ENCODE peak calls at places on chromosome 1, in ten cellular contexts. One of them, this sample, is unnamed.

GRCh38 chr1:243930822-243931671 is 81.0 kb upstream of the AKT3 start:
- DNase-seq in transverse colon: no peak
- DNase-seq in IMR-90: no peak
- DNase-seq in ovary: no peak
- DNase-seq in A549: no peak
- DNase-seq in H1: peak; percentile 63
- DNase-seq in adrenal gland: no peak
- DNase-seq in prostate gland: no peak
- DNase-seq in tibial nerve: no peak
- DNase-seq in breast epithelium: no peak
- DNase-seq in this sample: no peak

GRCh38 chr1:77511440-77511840 is 171.0 kb downstream of the ZZZ3 start:
- DNase-seq in H1: no peak
- DNase-seq in IMR-90: peak; percentile 94
- DNase-seq in breast epithelium: no peak
- DNase-seq in A549: peak; percentile 43
- DNase-seq in transverse colon: no peak
- DNase-seq in tibial nerve: no peak
- DNase-seq in ovary: no peak
- DNase-seq in adrenal gland: no peak
- DNase-seq in prostate gland: no peak
- DNase-seq in this sample: no peak

GRCh38 chr1:200409203-200409760 is 554 bp downstream of the ZNF281 start:
- DNase-seq in transverse colon: peak; percentile 53
- DNase-seq in breast epithelium: no peak
- DNase-seq in IMR-90: peak; percentile 33
- DNase-seq in ovary: peak; percentile 54
- DNase-seq in A549: no peak
- DNase-seq in adrenal gland: peak; percentile 43
- DNase-seq in H1: peak; percentile 61
- DNase-seq in prostate gland: peak; percentile 25
- DNase-seq in tibial nerve: no peak
- DNase-seq in this sample: peak; percentile 34

GRCh38 chr1:73953186-73953585 is 244.8 kb downstream of the LRRIQ3 start:
- DNase-seq in tibial nerve: no peak
- DNase-seq in H1: no peak
- DNase-seq in IMR-90: no peak
- DNase-seq in transverse colon: no peak
- DNase-seq in adrenal gland: no peak
- DNase-seq in ovary: no peak
- DNase-seq in prostate gland: no peak
- DNase-seq in breast epithelium: no peak
- DNase-seq in A549: no peak
- DNase-seq in this sample: no peak

GRCh38 chr1:41268154-41268770 is 26.2 kb upstream of the SCMH1 start:
- DNase-seq in transverse colon: peak; percentile 78
- DNase-seq in H1: peak; percentile 92
- DNase-seq in breast epithelium: peak; percentile 75
- DNase-seq in ovary: peak; percentile 80
- DNase-seq in tibial nerve: peak; percentile 76
- DNase-seq in A549: peak; percentile 64
- DNase-seq in prostate gland: peak; percentile 70
- DNase-seq in IMR-90: peak; percentile 69
- DNase-seq in adrenal gland: peak; percentile 85
- DNase-seq in this sample: peak; percentile 83

GRCh38 chr1:14487671-14488070 is 110.8 kb upstream of the KAZN start:
- DNase-seq in prostate gland: no peak
- DNase-seq in tibial nerve: no peak
- DNase-seq in H1: no peak
- DNase-seq in ovary: no peak
- DNase-seq in transverse colon: no peak
- DNase-seq in IMR-90: no peak
- DNase-seq in adrenal gland: no peak
- DNase-seq in A549: no peak
- DNase-seq in breast epithelium: no peak
- DNase-seq in this sample: no peak

GRCh38 chr1:151949371-151950193 is 40.3 kb upstream of the THEM4 start:
- DNase-seq in tibial nerve: no peak
- DNase-seq in A549: no peak
- DNase-seq in H1: no peak
- DNase-seq in prostate gland: no peak
- DNase-seq in adrenal gland: peak; percentile 71
- DNase-seq in transverse colon: no peak
- DNase-seq in IMR-90: no peak
- DNase-seq in breast epithelium: no peak
- DNase-seq in ovary: no peak
- DNase-seq in this sample: no peak

GRCh38 chr1:198681831-198682756 is 43.3 kb downstream of the PTPRC start:
- DNase-seq in ovary: no peak
- DNase-seq in H1: no peak
- DNase-seq in prostate gland: peak; percentile 35
- DNase-seq in A549: no peak
- DNase-seq in IMR-90: peak; percentile 93
- DNase-seq in tibial nerve: peak; percentile 62
- DNase-seq in adrenal gland: peak; percentile 63
- DNase-seq in breast epithelium: no peak
- DNase-seq in transverse colon: peak; percentile 74
- DNase-seq in this sample: peak; percentile 38

DNA sequence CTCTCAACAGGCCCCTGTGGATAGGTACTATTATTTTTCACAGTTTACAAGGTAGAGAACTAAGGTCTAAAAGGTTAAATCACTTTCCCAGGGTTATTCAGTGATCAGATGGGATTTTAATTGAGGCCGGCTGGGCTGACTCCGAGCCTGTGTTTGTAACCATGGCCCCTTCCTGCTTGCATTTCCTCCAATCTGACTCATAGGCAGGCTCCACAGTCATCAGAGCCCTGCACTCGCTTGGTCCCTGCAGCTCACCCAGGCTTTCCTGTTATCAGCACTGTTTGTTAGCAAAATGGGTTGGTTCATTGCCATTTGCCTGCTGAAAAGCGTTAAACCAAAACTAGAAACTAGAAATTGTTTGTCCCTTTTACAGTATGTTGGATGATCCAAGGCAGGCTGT is 41.4 kb upstream of the LMX1A start:
- DNase-seq in tibial nerve: peak; percentile 38
- DNase-seq in IMR-90: peak; percentile 44
- DNase-seq in adrenal gland: no peak
- DNase-seq in breast epithelium: no peak
- DNase-seq in prostate gland: no peak
- DNase-seq in ovary: no peak
- DNase-seq in A549: no peak
- DNase-seq in H1: no peak
- DNase-seq in transverse colon: no peak
- DNase-seq in this sample: peak; percentile 17
- TF ChIP-seq POLR2A in tibial nerve: no peak
- TF ChIP-seq POLR2A in IMR-90: no peak
- TF ChIP-seq POLR2A in adrenal gland: no peak
- TF ChIP-seq POLR2A in breast epithelium: no peak
- TF ChIP-seq POLR2A in prostate gland: no peak
- TF ChIP-seq POLR2A in ovary: no peak
- TF ChIP-seq POLR2A in A549: no peak
- TF ChIP-seq POLR2A in H1: no peak
- TF ChIP-seq POLR2A in transverse colon: no peak
- TF ChIP-seq POLR2A in this sample: no peak

GRCh38 chr1:63663873-63664272 is 70.7 kb downstream of the PGM1 start:
- DNase-seq in ovary: no peak
- DNase-seq in tibial nerve: no peak
- DNase-seq in IMR-90: peak; percentile 24
- DNase-seq in H1: no peak
- DNase-seq in adrenal gland: no peak
- DNase-seq in transverse colon: no peak
- DNase-seq in prostate gland: no peak
- DNase-seq in A549: peak; percentile 14
- DNase-seq in breast epithelium: no peak
- DNase-seq in this sample: no peak

GRCh38 chr1:63663301-63663700 is 70.1 kb downstream of the PGM1 start:
- DNase-seq in adrenal gland: no peak
- DNase-seq in A549: peak; percentile 62
- DNase-seq in IMR-90: peak; percentile 77
- DNase-seq in H1: no peak
- DNase-seq in breast epithelium: no peak
- DNase-seq in transverse colon: no peak
- DNase-seq in prostate gland: no peak
- DNase-seq in tibial nerve: no peak
- DNase-seq in ovary: no peak
- DNase-seq in this sample: no peak

GRCh38 chr1:63664742-63665141 is 71.5 kb downstream of the PGM1 start:
- DNase-seq in H1: no peak
- DNase-seq in breast epithelium: no peak
- DNase-seq in ovary: no peak
- DNase-seq in adrenal gland: no peak
- DNase-seq in transverse colon: no peak
- DNase-seq in A549: no peak
- DNase-seq in tibial nerve: no peak
- DNase-seq in IMR-90: no peak
- DNase-seq in prostate gland: no peak
- DNase-seq in this sample: no peak

GRCh38 chr1:63662846-63663245 is 69.6 kb downstream of the PGM1 start:
- DNase-seq in breast epithelium: no peak
- DNase-seq in A549: peak; percentile 79
- DNase-seq in IMR-90: peak; percentile 64
- DNase-seq in prostate gland: no peak
- DNase-seq in H1: no peak
- DNase-seq in adrenal gland: no peak
- DNase-seq in tibial nerve: no peak
- DNase-seq in ovary: no peak
- DNase-seq in transverse colon: no peak
- DNase-seq in this sample: no peak

DNA sequence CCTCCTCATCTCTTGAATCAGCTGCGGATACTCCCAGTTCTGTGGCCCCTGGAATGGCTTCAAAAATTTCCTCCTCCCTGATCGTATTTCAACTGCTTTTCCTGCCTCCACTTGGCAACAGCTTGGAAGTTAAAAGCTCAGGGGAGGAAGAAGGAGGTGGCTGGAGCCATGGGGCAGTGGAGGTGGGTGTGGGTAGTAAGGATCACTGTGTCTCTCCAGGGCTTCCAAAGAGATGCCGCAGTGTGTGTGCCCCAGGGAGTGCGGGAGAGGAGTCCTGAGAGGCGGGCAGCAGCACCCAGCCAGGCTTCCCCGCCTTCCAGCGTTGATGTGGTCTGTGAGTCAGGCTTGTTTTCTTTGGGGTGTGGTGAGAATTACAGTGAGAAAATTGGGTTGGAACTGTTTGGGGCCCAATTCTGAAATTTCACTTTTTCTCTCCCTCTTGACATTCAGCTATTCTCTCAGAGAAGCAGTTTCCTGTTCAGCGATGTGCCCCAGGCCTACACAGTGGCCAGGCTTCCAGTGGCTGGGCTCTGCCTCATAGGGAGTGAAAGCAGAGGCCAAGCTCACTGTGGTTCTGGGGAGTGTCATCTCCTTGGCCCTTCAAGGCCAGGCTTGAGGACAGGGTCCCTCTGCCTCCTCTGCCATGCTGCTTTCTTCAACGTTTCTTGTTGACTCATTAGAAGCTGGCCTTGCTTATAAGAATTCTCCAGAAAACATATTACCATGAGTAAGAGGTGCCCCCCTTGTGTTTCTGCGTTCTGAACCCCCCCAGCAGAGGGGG is 69.0 kb downstream of the PGM1 start:
- DNase-seq in A549: peak; percentile 57
- DNase-seq in transverse colon: no peak
- DNase-seq in breast epithelium: no peak
- DNase-seq in tibial nerve: peak; percentile 15
- DNase-seq in adrenal gland: peak; percentile 2
- DNase-seq in IMR-90: peak; percentile 67
- DNase-seq in prostate gland: no peak
- DNase-seq in ovary: no peak
- DNase-seq in H1: no peak
- DNase-seq in this sample: peak; percentile 11
- H3K27ac ChIP-seq in A549: peak overlapping the region; percentile 92
- H3K27ac ChIP-seq in transverse colon: no peak overlapping the region
- H3K27ac ChIP-seq in breast epithelium: peak overlapping the region; percentile 87
- H3K27ac ChIP-seq in tibial nerve: no peak overlapping the region
- H3K27ac ChIP-seq in adrenal gland: no peak overlapping the region
- H3K27ac ChIP-seq in IMR-90: peak overlapping the region; percentile 31
- H3K27ac ChIP-seq in prostate gland: no peak overlapping the region
- H3K27ac ChIP-seq in ovary: no peak overlapping the region
- H3K27ac ChIP-seq in H1: no peak overlapping the region
- H3K27ac ChIP-seq in this sample: no peak overlapping the region

GRCh38 chr1:53112271-53112774 is 30.1 kb downstream of the SLC1A7 start:
- DNase-seq in ovary: no peak
- DNase-seq in breast epithelium: no peak
- DNase-seq in A549: peak; percentile 67
- DNase-seq in adrenal gland: no peak
- DNase-seq in IMR-90: peak; percentile 87
- DNase-seq in prostate gland: no peak
- DNase-seq in H1: no peak
- DNase-seq in transverse colon: no peak
- DNase-seq in tibial nerve: no peak
- DNase-seq in this sample: no peak

GRCh38 chr1:53111693-53112092 is 30.7 kb downstream of the SLC1A7 start:
- DNase-seq in IMR-90: no peak
- DNase-seq in transverse colon: no peak
- DNase-seq in H1: no peak
- DNase-seq in A549: no peak
- DNase-seq in ovary: no peak
- DNase-seq in breast epithelium: no peak
- DNase-seq in tibial nerve: no peak
- DNase-seq in adrenal gland: no peak
- DNase-seq in prostate gland: no peak
- DNase-seq in this sample: no peak

GRCh38 chr1:53112861-53113260 is 29.6 kb downstream of the SLC1A7 start:
- DNase-seq in transverse colon: no peak
- DNase-seq in A549: no peak
- DNase-seq in IMR-90: peak; percentile 28
- DNase-seq in breast epithelium: no peak
- DNase-seq in prostate gland: no peak
- DNase-seq in tibial nerve: no peak
- DNase-seq in ovary: no peak
- DNase-seq in H1: no peak
- DNase-seq in adrenal gland: no peak
- DNase-seq in this sample: no peak

GRCh38 chr1:53110370-53111072 is 31.9 kb downstream of the SLC1A7 start:
- DNase-seq in IMR-90: peak; percentile 66
- DNase-seq in H1: no peak
- DNase-seq in transverse colon: no peak
- DNase-seq in tibial nerve: peak; percentile 39
- DNase-seq in ovary: no peak
- DNase-seq in prostate gland: no peak
- DNase-seq in breast epithelium: no peak
- DNase-seq in A549: no peak
- DNase-seq in adrenal gland: no peak
- DNase-seq in this sample: no peak

DNA sequence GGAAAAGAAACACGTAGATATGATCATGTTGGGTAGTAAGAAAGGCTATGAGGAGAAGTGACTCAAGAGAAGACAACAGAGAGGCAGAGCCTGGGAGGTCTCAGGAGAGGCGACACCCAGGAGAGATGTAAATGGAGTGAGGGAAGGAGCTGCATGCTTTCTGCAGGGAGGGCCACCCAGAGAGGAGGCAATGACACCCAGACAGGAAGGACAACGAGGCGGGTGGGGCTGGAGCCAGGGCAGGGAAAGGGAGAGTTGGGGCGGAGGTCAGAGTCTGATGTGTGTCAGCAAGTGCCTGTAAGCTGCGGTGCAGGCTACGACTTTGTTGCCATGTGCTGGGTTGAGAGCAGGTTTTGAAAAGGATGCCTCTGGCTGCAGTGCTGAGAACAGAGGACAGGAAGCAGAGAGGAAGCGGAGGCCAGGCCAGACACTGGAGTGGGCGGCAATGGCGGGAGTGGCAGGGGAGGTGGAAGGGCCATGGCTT is 31.3 kb downstream of the SLC1A7 start:
- DNase-seq in adrenal gland: no peak
- DNase-seq in H1: no peak
- DNase-seq in breast epithelium: no peak
- DNase-seq in prostate gland: no peak
- DNase-seq in ovary: no peak
- DNase-seq in tibial nerve: no peak
- DNase-seq in IMR-90: peak; percentile 18
- DNase-seq in A549: peak; percentile 72
- DNase-seq in transverse colon: peak; percentile 84
- DNase-seq in this sample: no peak
- TF ChIP-seq POLR2A in adrenal gland: no peak
- TF ChIP-seq POLR2A in H1: no peak
- TF ChIP-seq POLR2A in breast epithelium: no peak
- TF ChIP-seq POLR2A in prostate gland: no peak
- TF ChIP-seq POLR2A in ovary: no peak
- TF ChIP-seq POLR2A in tibial nerve: no peak
- TF ChIP-seq POLR2A in IMR-90: no peak
- TF ChIP-seq POLR2A in A549: no peak
- TF ChIP-seq POLR2A in transverse colon: no peak
- TF ChIP-seq POLR2A in this sample: no peak

DNA sequence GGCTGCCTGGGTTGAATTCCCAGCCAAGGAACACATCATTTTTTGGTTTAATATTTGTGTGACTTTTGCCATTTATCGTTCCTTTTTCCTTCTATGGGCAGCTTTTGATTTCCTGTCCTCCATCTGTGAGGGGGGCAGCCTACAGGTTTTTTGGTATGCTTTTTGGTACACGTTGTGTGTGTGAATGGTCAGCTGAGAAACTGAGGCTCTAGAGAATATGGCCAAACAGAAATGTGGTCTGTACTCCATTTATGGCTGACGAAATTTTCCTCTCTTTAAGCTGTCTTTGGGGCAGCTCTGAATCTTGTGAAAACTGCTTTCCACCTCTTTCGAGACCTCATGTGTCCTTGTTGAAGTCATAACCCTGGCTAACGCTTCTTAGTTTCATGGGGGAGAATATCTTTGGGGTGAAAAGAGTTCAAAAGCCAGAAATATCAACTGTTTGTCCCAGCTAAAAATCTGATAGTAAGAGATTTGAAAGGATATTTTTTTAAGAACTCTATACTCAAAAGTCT is 26.6 kb downstream of the NRDC start:
- DNase-seq in ovary: no peak
- DNase-seq in transverse colon: no peak
- DNase-seq in breast epithelium: no peak
- DNase-seq in H1: no peak
- DNase-seq in adrenal gland: no peak
- DNase-seq in A549: no peak
- DNase-seq in IMR-90: no peak
- DNase-seq in tibial nerve: no peak
- DNase-seq in prostate gland: no peak
- DNase-seq in this sample: no peak
- H3K27ac ChIP-seq in ovary: no peak overlapping the region
- H3K27ac ChIP-seq in transverse colon: no peak overlapping the region
- H3K27ac ChIP-seq in breast epithelium: no peak overlapping the region
- H3K27ac ChIP-seq in H1: no peak overlapping the region
- H3K27ac ChIP-seq in adrenal gland: no peak overlapping the region
- H3K27ac ChIP-seq in A549: no peak overlapping the region
- H3K27ac ChIP-seq in IMR-90: no peak overlapping the region
- H3K27ac ChIP-seq in tibial nerve: no peak overlapping the region
- H3K27ac ChIP-seq in prostate gland: no peak overlapping the region
- H3K27ac ChIP-seq in this sample: no peak overlapping the region